ENCODE peak calls at places on chromosome 11, in nine cellular contexts. M is stimulated activated naive CD8-positive, alpha-beta T cell treated with anti-CD3 and anti-CD28 coated beads, Interleukin-15, Interleukin-2, amounts not matched to agents 100 U/mL and 50 U/mL, for 24 hours; Y is endothelial cell; N is RCC 7860; K is right cardiac atrium; Z is AG09309; S is adrenal gland; X is substantia nigra; B is HFFc6. Q is an unnamed sample.

GRCh38 chr11:79762271-79762935 is 321.6 kb upstream of the TENM4 start:
- DNase-seq in M (no peak), Y (no peak), N (no peak), K (no peak), Z (no peak), S (no peak), X (no peak), B (no peak), Q (no peak)

GRCh38 chr11:17529814-17530162 is 14.4 kb downstream of the USH1C start:
- DNase-seq in M (no peak), Y (no peak), N (no peak), K (peak), Z (no peak), S (no peak), X (peak), B (no peak), Q (peak)

GRCh38 chr11:37858398-37858797 is 1260.4 kb upstream of the RAG2 start:
- DNase-seq in M (no peak), Y (no peak), N (no peak), K (no peak), Z (no peak), S (no peak), X (no peak), B (no peak), Q (no peak)

GRCh38 chr11:18479063-18479462 is 23.4 kb downstream of the LDHAL6A start:
- DNase-seq in M (no peak), Y (no peak), N (no peak), K (no peak), Z (no peak), S (no peak), X (no peak), B (no peak), Q (no peak)

GRCh38 chr11:5922749-5923426 is 19.2 kb upstream of the OR56A3 start:
- DNase-seq in M (peak), Y (no peak), N (peak), K (no peak), Z (no peak), S (no peak), X (no peak), B (no peak), Q (no peak)

GRCh38 chr11:86497310-86497709 is 122.6 kb downstream of the CCDC81 start:
- DNase-seq in M (no peak), Y (no peak), N (peak), K (no peak), Z (no peak), S (no peak), X (no peak), B (no peak), Q (no peak)

GRCh38 chr11:32266611-32267010 is 168.7 kb downstream of the WT1 start:
- DNase-seq in M (no peak), Y (no peak), N (no peak), K (no peak), Z (no peak), S (no peak), X (no peak), B (no peak), Q (no peak)

GRCh38 chr11:33068611-33069340 is 29.4 kb downstream of the TCP11L1 start:
- DNase-seq in M (no peak), Y (no peak), N (no peak), K (no peak), Z (no peak), S (no peak), X (no peak), B (no peak), Q (no peak)

GRCh38 chr11:127733552-127733951 is 733.0 kb upstream of the KIRREL3 start:
- DNase-seq in M (no peak), Y (peak), N (no peak), K (peak), Z (no peak), S (no peak), X (no peak), B (no peak), Q (peak)

GRCh38 chr11:44943118-44943517 is 7.6 kb downstream of the TP53I11 start:
- DNase-seq in M (peak), Y (no peak), N (no peak), K (no peak), Z (no peak), S (no peak), X (no peak), B (no peak), Q (no peak)

GRCh38 chr11:128205796-128206195 is 381.6 kb downstream of the ETS1 start:
- DNase-seq in M (no peak), Y (no peak), N (no peak), K (no peak), Z (no peak), S (no peak), X (no peak), B (no peak), Q (no peak)

GRCh38 chr11:94604496-94604895 is 37.3 kb downstream of the PIWIL4 start:
- DNase-seq in M (no peak), Y (no peak), N (no peak), K (no peak), Z (no peak), S (no peak), X (no peak), B (no peak), Q (no peak)

GRCh38 chr11:119108151-119108856 is 1.2 kb downstream of the C2CD2L start:
- DNase-seq in M (peak), Y (no peak), N (peak), K (no peak), Z (no peak), S (no peak), X (no peak), B (no peak), Q (no peak)

GRCh38 chr11:72696866-72697428 is 22.7 kb upstream of the PDE2A start:
- DNase-seq in M (no peak), Y (no peak), N (no peak), K (peak), Z (no peak), S (no peak), X (no peak), B (no peak), Q (peak)

GRCh38 chr11:10454902-10455631 is at the start of gene AMPD3:
- DNase-seq in M (peak), Y (peak), N (peak), K (no peak), Z (peak), S (peak), X (peak), B (peak), Q (no peak)

GRCh38 chr11:10314199-10315072 is 9.6 kb downstream of the ADM start:
- DNase-seq in M (no peak), Y (no peak), N (no peak), K (no peak), Z (no peak), S (peak), X (peak), B (no peak), Q (no peak)

GRCh38 chr11:128283445-128283844 is 303.9 kb downstream of the ETS1 start:
- DNase-seq in M (no peak), Y (no peak), N (no peak), K (no peak), Z (no peak), S (no peak), X (no peak), B (no peak), Q (no peak)

GRCh38 chr11:2507945-2508749 is 63.3 kb downstream of the KCNQ1 start:
- DNase-seq in M (no peak), Y (no peak), N (no peak), K (peak), Z (no peak), S (peak), X (no peak), B (no peak), Q (peak)

GRCh38 chr11:114478768-114479167 is 39.5 kb downstream of the REXO2 start:
- DNase-seq in M (no peak), Y (no peak), N (no peak), K (no peak), Z (no peak), S (no peak), X (no peak), B (no peak), Q (no peak)